ENCODE peak calls at places on chromosomes 5 and 9, in seven cellular contexts. One of them, this sample, is unnamed.

GRCh38 chr9:93122721-93123221 is 11.3 kb downstream of the NINJ1 start:
- DNase-seq in fibroblast of mammary gland: no peak
- DNase-seq in fibroblast of lung: no peak
- DNase-seq in NT2/D1: no peak
- DNase-seq in endodermal cell: peak; percentile 34
- DNase-seq in CD8-positive, alpha-beta T cell: no peak
- DNase-seq in esophagus squamous epithelium: no peak
- DNase-seq in this sample: no peak

GRCh38 chr9:73683862-73684591 is 532.4 kb downstream of the ANXA1 start:
- DNase-seq in fibroblast of mammary gland: peak; percentile 83
- DNase-seq in endodermal cell: no peak
- DNase-seq in CD8-positive, alpha-beta T cell: no peak
- DNase-seq in NT2/D1: peak; percentile 30
- DNase-seq in esophagus squamous epithelium: no peak
- DNase-seq in fibroblast of lung: peak; percentile 39
- DNase-seq in this sample: peak; percentile 74

GRCh38 chr9:114924327-114924726 is 6.1 kb downstream of the TNFSF8 start:
- DNase-seq in CD8-positive, alpha-beta T cell: no peak
- DNase-seq in fibroblast of lung: no peak
- DNase-seq in esophagus squamous epithelium: no peak
- DNase-seq in endodermal cell: no peak
- DNase-seq in NT2/D1: no peak
- DNase-seq in fibroblast of mammary gland: no peak
- DNase-seq in this sample: no peak

GRCh38 chr9:125039544-125039943 is 98.7 kb upstream of the GOLGA1 start:
- DNase-seq in fibroblast of lung: no peak
- DNase-seq in fibroblast of mammary gland: no peak
- DNase-seq in CD8-positive, alpha-beta T cell: no peak
- DNase-seq in endodermal cell: no peak
- DNase-seq in NT2/D1: no peak
- DNase-seq in esophagus squamous epithelium: no peak
- DNase-seq in this sample: no peak

GRCh38 chr5:82793808-82794419 is 283.3 kb downstream of the TMEM167A start:
- DNase-seq in esophagus squamous epithelium: no peak
- DNase-seq in fibroblast of mammary gland: peak; percentile 50
- DNase-seq in endodermal cell: peak; percentile 83
- DNase-seq in CD8-positive, alpha-beta T cell: peak; percentile 24
- DNase-seq in NT2/D1: peak; percentile 16
- DNase-seq in fibroblast of lung: peak; percentile 17
- DNase-seq in this sample: peak; percentile 26

GRCh38 chr9:112575107-112575506 is 88.5 kb downstream of the KIAA1958 start:
- DNase-seq in endodermal cell: no peak
- DNase-seq in fibroblast of mammary gland: no peak
- DNase-seq in fibroblast of lung: no peak
- DNase-seq in CD8-positive, alpha-beta T cell: no peak
- DNase-seq in NT2/D1: no peak
- DNase-seq in esophagus squamous epithelium: no peak
- DNase-seq in this sample: no peak

GRCh38 chr5:4216142-4216541 is 620.5 kb downstream of the IRX1 start:
- DNase-seq in endodermal cell: no peak
- DNase-seq in esophagus squamous epithelium: no peak
- DNase-seq in fibroblast of mammary gland: no peak
- DNase-seq in NT2/D1: no peak
- DNase-seq in fibroblast of lung: no peak
- DNase-seq in CD8-positive, alpha-beta T cell: no peak
- DNase-seq in this sample: no peak

GRCh38 chr9:5922192-5922591 is 31.5 kb downstream of the MLANA start:
- DNase-seq in fibroblast of mammary gland: no peak
- DNase-seq in endodermal cell: no peak
- DNase-seq in esophagus squamous epithelium: no peak
- DNase-seq in NT2/D1: no peak
- DNase-seq in CD8-positive, alpha-beta T cell: no peak
- DNase-seq in fibroblast of lung: no peak
- DNase-seq in this sample: no peak

GRCh38 chr9:136057236-136058151 is 37.6 kb downstream of the NACC2 start:
- DNase-seq in endodermal cell: peak; percentile 72
- DNase-seq in esophagus squamous epithelium: no peak
- DNase-seq in NT2/D1: no peak
- DNase-seq in CD8-positive, alpha-beta T cell: no peak
- DNase-seq in fibroblast of mammary gland: no peak
- DNase-seq in fibroblast of lung: no peak
- DNase-seq in this sample: no peak

GRCh38 chr5:120545951-120546350 is 81.9 kb downstream of the PRR16 start:
- DNase-seq in NT2/D1: no peak
- DNase-seq in fibroblast of mammary gland: peak; percentile 37
- DNase-seq in CD8-positive, alpha-beta T cell: no peak
- DNase-seq in fibroblast of lung: peak; percentile 63
- DNase-seq in endodermal cell: no peak
- DNase-seq in esophagus squamous epithelium: no peak
- DNase-seq in this sample: no peak

GRCh38 chr9:130137081-130137869 is 34.9 kb upstream of the NCS1 start:
- DNase-seq in CD8-positive, alpha-beta T cell: no peak
- DNase-seq in esophagus squamous epithelium: no peak
- DNase-seq in endodermal cell: peak; percentile 55
- DNase-seq in NT2/D1: no peak
- DNase-seq in fibroblast of mammary gland: peak; percentile 64
- DNase-seq in fibroblast of lung: peak; percentile 17
- DNase-seq in this sample: no peak

GRCh38 chr5:150487199-150488061 is 20.5 kb upstream of the NDST1 start:
- DNase-seq in NT2/D1: no peak
- DNase-seq in CD8-positive, alpha-beta T cell: no peak
- DNase-seq in endodermal cell: no peak
- DNase-seq in fibroblast of lung: peak; percentile 49
- DNase-seq in fibroblast of mammary gland: peak; percentile 69
- DNase-seq in esophagus squamous epithelium: no peak
- DNase-seq in this sample: no peak

GRCh38 chr5:93572101-93572772 is 8.8 kb downstream of the NR2F1-AS1 start:
- DNase-seq in NT2/D1: no peak
- DNase-seq in endodermal cell: peak; percentile 71
- DNase-seq in CD8-positive, alpha-beta T cell: no peak
- DNase-seq in fibroblast of lung: no peak
- DNase-seq in esophagus squamous epithelium: no peak
- DNase-seq in fibroblast of mammary gland: no peak
- DNase-seq in this sample: peak; percentile 79

GRCh38 chr5:93572773-93573626 is 8.0 kb downstream of the NR2F1-AS1 start:
- DNase-seq in endodermal cell: peak; percentile 92
- DNase-seq in fibroblast of lung: peak; percentile 64
- DNase-seq in NT2/D1: no peak
- DNase-seq in esophagus squamous epithelium: no peak
- DNase-seq in fibroblast of mammary gland: no peak
- DNase-seq in CD8-positive, alpha-beta T cell: no peak
- DNase-seq in this sample: peak; percentile 92

GRCh38 chr5:93574939-93575241 is 6.1 kb downstream of the NR2F1-AS1 start:
- DNase-seq in endodermal cell: no peak
- DNase-seq in fibroblast of mammary gland: no peak
- DNase-seq in fibroblast of lung: no peak
- DNase-seq in CD8-positive, alpha-beta T cell: no peak
- DNase-seq in esophagus squamous epithelium: no peak
- DNase-seq in NT2/D1: no peak
- DNase-seq in this sample: peak; percentile 39

GRCh38 chr5:93574041-93574938 is 6.7 kb downstream of the NR2F1-AS1 start:
- DNase-seq in fibroblast of lung: no peak
- DNase-seq in esophagus squamous epithelium: no peak
- DNase-seq in endodermal cell: no peak
- DNase-seq in NT2/D1: no peak
- DNase-seq in CD8-positive, alpha-beta T cell: no peak
- DNase-seq in fibroblast of mammary gland: no peak
- DNase-seq in this sample: peak; percentile 16

GRCh38 chr5:93573627-93573974 is 7.4 kb downstream of the NR2F1-AS1 start:
- DNase-seq in endodermal cell: no peak
- DNase-seq in CD8-positive, alpha-beta T cell: no peak
- DNase-seq in fibroblast of mammary gland: no peak
- DNase-seq in esophagus squamous epithelium: no peak
- DNase-seq in NT2/D1: no peak
- DNase-seq in fibroblast of lung: no peak
- DNase-seq in this sample: peak; percentile 52
- H3K4me3 ChIP-seq in endodermal cell: peak overlapping the region; percentile 56
- H3K4me3 ChIP-seq in CD8-positive, alpha-beta T cell: no peak overlapping the region
- H3K4me3 ChIP-seq in fibroblast of mammary gland: no peak overlapping the region
- H3K4me3 ChIP-seq in esophagus squamous epithelium: no peak overlapping the region
- H3K4me3 ChIP-seq in NT2/D1: no peak overlapping the region
- H3K4me3 ChIP-seq in fibroblast of lung: no peak overlapping the region
- H3K4me3 ChIP-seq in this sample: peak overlapping the region; percentile 42

GRCh38 chr5:1336749-1337489 is 8.0 kb downstream of the CLPTM1L start:
- DNase-seq in fibroblast of mammary gland: no peak
- DNase-seq in endodermal cell: no peak
- DNase-seq in CD8-positive, alpha-beta T cell: no peak
- DNase-seq in fibroblast of lung: no peak
- DNase-seq in esophagus squamous epithelium: no peak
- DNase-seq in NT2/D1: no peak
- DNase-seq in this sample: no peak

GRCh38 chr5:1335540-1336095 is 9.3 kb downstream of the CLPTM1L start:
- DNase-seq in fibroblast of mammary gland: no peak
- DNase-seq in fibroblast of lung: no peak
- DNase-seq in NT2/D1: no peak
- DNase-seq in esophagus squamous epithelium: no peak
- DNase-seq in CD8-positive, alpha-beta T cell: no peak
- DNase-seq in endodermal cell: no peak
- DNase-seq in this sample: no peak

GRCh38 chr5:1337490-1338195 is 7.3 kb downstream of the CLPTM1L start:
- DNase-seq in fibroblast of mammary gland: no peak
- DNase-seq in esophagus squamous epithelium: no peak
- DNase-seq in fibroblast of lung: no peak
- DNase-seq in NT2/D1: no peak
- DNase-seq in CD8-positive, alpha-beta T cell: no peak
- DNase-seq in endodermal cell: no peak
- DNase-seq in this sample: no peak

GRCh38 chr5:1334831-1335539 is 9.9 kb downstream of the CLPTM1L start:
- DNase-seq in esophagus squamous epithelium: no peak
- DNase-seq in fibroblast of lung: no peak
- DNase-seq in fibroblast of mammary gland: no peak
- DNase-seq in CD8-positive, alpha-beta T cell: no peak
- DNase-seq in endodermal cell: no peak
- DNase-seq in NT2/D1: no peak
- DNase-seq in this sample: no peak

GRCh38 chr5:1336106-1336561 is 8.8 kb downstream of the CLPTM1L start:
- DNase-seq in fibroblast of lung: no peak
- DNase-seq in endodermal cell: no peak
- DNase-seq in fibroblast of mammary gland: no peak
- DNase-seq in CD8-positive, alpha-beta T cell: no peak
- DNase-seq in NT2/D1: no peak
- DNase-seq in esophagus squamous epithelium: no peak
- DNase-seq in this sample: no peak
- H3K4me3 ChIP-seq in fibroblast of lung: no peak overlapping the region
- H3K4me3 ChIP-seq in endodermal cell: no peak overlapping the region
- H3K4me3 ChIP-seq in fibroblast of mammary gland: no peak overlapping the region
- H3K4me3 ChIP-seq in CD8-positive, alpha-beta T cell: no peak overlapping the region
- H3K4me3 ChIP-seq in NT2/D1: no peak overlapping the region
- H3K4me3 ChIP-seq in esophagus squamous epithelium: no peak overlapping the region
- H3K4me3 ChIP-seq in this sample: no peak overlapping the region

GRCh38 chr5:149406203-149406978 is 27.3 kb upstream of the IL17B start:
- DNase-seq in endodermal cell: peak; percentile 80
- DNase-seq in NT2/D1: no peak
- DNase-seq in CD8-positive, alpha-beta T cell: no peak
- DNase-seq in esophagus squamous epithelium: no peak
- DNase-seq in fibroblast of lung: peak; percentile 94
- DNase-seq in fibroblast of mammary gland: peak; percentile 90
- DNase-seq in this sample: peak; percentile 21

GRCh38 chr5:149407331-149408251 is 28.5 kb upstream of the IL17B start:
- DNase-seq in esophagus squamous epithelium: no peak
- DNase-seq in fibroblast of lung: no peak
- DNase-seq in CD8-positive, alpha-beta T cell: no peak
- DNase-seq in NT2/D1: no peak
- DNase-seq in fibroblast of mammary gland: peak; percentile 53
- DNase-seq in endodermal cell: no peak
- DNase-seq in this sample: no peak

GRCh38 chr5:149408252-149409099 is 29.4 kb upstream of the IL17B start:
- DNase-seq in fibroblast of lung: no peak
- DNase-seq in esophagus squamous epithelium: no peak
- DNase-seq in fibroblast of mammary gland: no peak
- DNase-seq in endodermal cell: no peak
- DNase-seq in CD8-positive, alpha-beta T cell: no peak
- DNase-seq in NT2/D1: no peak
- DNase-seq in this sample: no peak

GRCh38 chr5:149405550-149406202 is 26.6 kb upstream of the IL17B start:
- DNase-seq in fibroblast of mammary gland: no peak
- DNase-seq in endodermal cell: peak; percentile 56
- DNase-seq in fibroblast of lung: no peak
- DNase-seq in esophagus squamous epithelium: no peak
- DNase-seq in CD8-positive, alpha-beta T cell: no peak
- DNase-seq in NT2/D1: no peak
- DNase-seq in this sample: no peak

GRCh38 chr5:149406979-149407306 is 27.9 kb upstream of the IL17B start:
- DNase-seq in fibroblast of lung: no peak
- DNase-seq in CD8-positive, alpha-beta T cell: no peak
- DNase-seq in esophagus squamous epithelium: no peak
- DNase-seq in endodermal cell: no peak
- DNase-seq in NT2/D1: no peak
- DNase-seq in fibroblast of mammary gland: no peak
- DNase-seq in this sample: no peak
- H3K4me3 ChIP-seq in fibroblast of lung: peak overlapping the region; percentile 88
- H3K4me3 ChIP-seq in CD8-positive, alpha-beta T cell: no peak overlapping the region
- H3K4me3 ChIP-seq in esophagus squamous epithelium: peak overlapping the region; percentile 52
- H3K4me3 ChIP-seq in endodermal cell: no peak overlapping the region
- H3K4me3 ChIP-seq in NT2/D1: no peak overlapping the region
- H3K4me3 ChIP-seq in fibroblast of mammary gland: peak overlapping the region; percentile 56
- H3K4me3 ChIP-seq in this sample: no peak overlapping the region

GRCh38 chr5:160787247-160787646 is 64.8 kb downstream of the ATP10B start:
- DNase-seq in NT2/D1: no peak
- DNase-seq in fibroblast of lung: no peak
- DNase-seq in fibroblast of mammary gland: no peak
- DNase-seq in CD8-positive, alpha-beta T cell: no peak
- DNase-seq in esophagus squamous epithelium: no peak
- DNase-seq in endodermal cell: peak; percentile 80
- DNase-seq in this sample: peak; percentile 28
- H3K4me3 ChIP-seq in NT2/D1: no peak overlapping the region
- H3K4me3 ChIP-seq in fibroblast of lung: no peak overlapping the region
- H3K4me3 ChIP-seq in fibroblast of mammary gland: no peak overlapping the region
- H3K4me3 ChIP-seq in CD8-positive, alpha-beta T cell: no peak overlapping the region
- H3K4me3 ChIP-seq in esophagus squamous epithelium: no peak overlapping the region
- H3K4me3 ChIP-seq in endodermal cell: no peak overlapping the region
- H3K4me3 ChIP-seq in this sample: no peak overlapping the region

DNA sequence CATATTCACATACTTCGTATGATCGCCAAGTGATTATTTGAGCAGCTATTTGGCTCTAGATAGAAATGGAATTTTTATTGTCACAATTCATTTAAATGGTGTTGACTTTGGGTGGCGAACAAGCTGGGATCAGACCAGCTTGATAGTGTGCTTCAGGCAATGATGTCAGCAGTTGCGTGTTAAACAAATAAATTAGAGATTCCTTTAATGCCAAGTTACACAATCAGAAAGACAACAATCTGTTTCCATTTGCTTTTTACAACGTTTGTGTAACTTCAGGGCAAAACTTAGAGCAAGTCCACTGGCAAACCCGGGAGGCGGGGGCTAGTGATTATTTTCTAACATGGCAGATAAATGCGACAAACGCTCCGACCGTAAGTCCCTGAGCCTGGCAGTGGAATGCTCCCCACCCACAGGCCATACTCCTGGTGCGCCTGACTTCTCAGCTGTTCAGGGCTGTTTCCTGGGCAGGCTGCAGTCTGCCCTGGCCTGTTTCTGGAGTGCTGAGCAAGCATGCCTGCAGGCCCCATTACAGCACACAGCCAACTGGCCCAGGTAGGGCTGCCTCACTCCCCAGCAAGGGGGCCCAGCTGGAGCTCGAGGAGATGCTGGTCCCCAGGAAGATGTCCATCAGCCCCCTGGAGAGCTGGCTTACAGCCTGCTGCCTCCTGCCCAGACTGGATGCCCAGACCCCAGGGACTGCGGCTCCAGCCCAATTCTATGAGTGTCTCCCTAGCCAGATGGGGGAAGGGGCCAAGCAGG is 88.7 kb downstream of the BASP1 start:
- DNase-seq in CD8-positive, alpha-beta T cell: no peak
- DNase-seq in esophagus squamous epithelium: no peak
- DNase-seq in fibroblast of mammary gland: peak; percentile 64
- DNase-seq in fibroblast of lung: peak; percentile 86
- DNase-seq in endodermal cell: peak; percentile 64
- DNase-seq in NT2/D1: no peak
- DNase-seq in this sample: no peak
- H3K4me3 ChIP-seq in CD8-positive, alpha-beta T cell: no peak overlapping the region
- H3K4me3 ChIP-seq in esophagus squamous epithelium: no peak overlapping the region
- H3K4me3 ChIP-seq in fibroblast of mammary gland: no peak overlapping the region
- H3K4me3 ChIP-seq in fibroblast of lung: no peak overlapping the region
- H3K4me3 ChIP-seq in endodermal cell: no peak overlapping the region
- H3K4me3 ChIP-seq in NT2/D1: no peak overlapping the region
- H3K4me3 ChIP-seq in this sample: no peak overlapping the region

This sample was measured in neural progenitor cell.